ENCODE peak calls at places on chromosome 4, in seven cellular contexts. D is fibroblast of the aortic adventitia, Y is PC-3, E is HepG2, G is esophagus squamous epithelium, X is NB4, S is left ventricle myocardium inferior. K is an unnamed sample.
A peak's percentile ranks its signal among the peaks of the same experiment; 100 is the strongest.

GRCh38 chr4:78776729-78777555 is 792 bp downstream of the BMP2K start:
- DNase-seq in D (peak; percentile 60), Y (peak; percentile 74), E (peak; percentile 52), G (peak; percentile 9), X (peak; percentile 81), S (peak; percentile 18), K (peak; percentile 91)

GRCh38 chr4:48985976-48986653 is at the start of gene CWH43:
- DNase-seq in D (no peak), Y (peak; percentile 61), E (no peak), G (no peak), X (no peak), S (no peak), K (peak; percentile 7)

GRCh38 chr4:37780444-37781133 is 45.9 kb upstream of the PGM2 start:
- DNase-seq in D (peak; percentile 33), Y (no peak), E (peak; percentile 36), G (no peak), X (peak; percentile 86), S (no peak), K (no peak)

GRCh38 chr4:147714575-147715401 is 17.1 kb upstream of the ARHGAP10 start:
- DNase-seq in D (peak; percentile 94), Y (peak; percentile 80), E (no peak), G (no peak), X (no peak), S (no peak), K (peak; percentile 85)

GRCh38 chr4:105191621-105192210 is 45.0 kb downstream of the TET2 start:
- DNase-seq in D (no peak), Y (peak; percentile 28), E (no peak), G (no peak), X (peak; percentile 33), S (no peak), K (peak; percentile 39)

GRCh38 chr4:148026022-148026421 is 294.1 kb downstream of the ARHGAP10 start:
- DNase-seq in D (peak; percentile 86), Y (no peak), E (no peak), G (no peak), X (no peak), S (no peak), K (peak; percentile 92)

GRCh38 chr4:187666634-187667033 is 328.9 kb upstream of the ZFP42 start:
- DNase-seq in D (no peak), Y (no peak), E (no peak), G (no peak), X (no peak), S (no peak), K (peak; percentile 3)

GRCh38 chr4:124431663-124432192 is 280.8 kb downstream of the ANKRD50 start:
- DNase-seq in D (no peak), Y (peak; percentile 17), E (no peak), G (no peak), X (no peak), S (no peak), K (no peak)

GRCh38 chr4:150126880-150127236 is 48.6 kb downstream of the DCLK2 start:
- DNase-seq in D (peak; percentile 79), Y (peak; percentile 75), E (no peak), G (no peak), X (no peak), S (no peak), K (peak; percentile 44)

GRCh38 chr4:30264465-30264864 is 455.7 kb upstream of the PCDH7 start:
- DNase-seq in D (no peak), Y (no peak), E (no peak), G (no peak), X (no peak), S (no peak), K (no peak)

GRCh38 chr4:30268370-30268769 is 451.8 kb upstream of the PCDH7 start:
- DNase-seq in D (no peak), Y (no peak), E (no peak), G (no peak), X (no peak), S (no peak), K (no peak)

GRCh38 chr4:30269850-30270249 is 450.3 kb upstream of the PCDH7 start:
- DNase-seq in D (no peak), Y (peak; percentile 35), E (no peak), G (no peak), X (peak; percentile 26), S (no peak), K (no peak)
- TF ChIP-seq CTCF in D (peak; percentile 6), Y (peak; percentile 63), E (no peak), G (no peak), X (peak; percentile 27), S (no peak), K (no peak)

DNA sequence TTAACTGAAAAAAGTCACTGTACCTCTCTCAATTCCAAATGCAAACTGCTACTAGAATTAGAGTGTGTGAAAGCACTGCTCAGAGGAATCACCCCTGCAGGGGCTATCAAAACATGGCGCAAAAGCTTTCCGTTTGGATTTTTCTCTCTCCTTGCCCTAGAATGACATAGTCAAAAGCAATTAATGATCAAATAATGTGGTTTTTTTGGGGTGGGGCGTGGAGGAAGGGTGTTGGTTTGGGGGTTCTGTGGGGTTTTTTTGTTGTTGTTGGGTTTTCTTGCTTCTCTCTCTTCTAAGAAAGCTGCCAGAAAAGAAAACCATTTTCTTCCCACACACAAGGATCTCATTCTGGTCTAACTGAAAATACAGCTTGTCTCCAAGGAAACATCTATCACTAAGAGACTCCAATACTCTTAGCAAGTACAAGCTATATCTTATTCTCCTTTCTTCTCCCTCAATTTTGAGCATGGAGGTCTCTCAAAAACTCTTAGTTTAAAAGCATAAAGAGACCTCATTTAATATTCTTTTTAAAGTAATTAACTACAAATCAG is 41.6 kb downstream of the USP46 start:
- DNase-seq in D (no peak), Y (no peak), E (no peak), G (no peak), X (no peak), S (no peak), K (no peak)
- H3K4me3 ChIP-seq in D (no peak overlapping the region), Y (no peak overlapping the region), E (no peak overlapping the region), G (no peak overlapping the region), X (no peak overlapping the region), S (no peak overlapping the region), K (no peak overlapping the region)

GRCh38 chr4:5755679-5756078 is 44.7 kb downstream of the EVC start:
- DNase-seq in D (no peak), Y (no peak), E (no peak), G (no peak), X (no peak), S (no peak), K (no peak)

GRCh38 chr4:5755161-5755560 is 44.2 kb downstream of the EVC start:
- DNase-seq in D (no peak), Y (no peak), E (no peak), G (no peak), X (no peak), S (no peak), K (no peak)

GRCh38 chr4:5757091-5757490 is 46.1 kb downstream of the EVC start:
- DNase-seq in D (no peak), Y (no peak), E (no peak), G (no peak), X (no peak), S (no peak), K (no peak)

GRCh38 chr4:5757536-5757935 is 46.5 kb downstream of the EVC start:
- DNase-seq in D (peak; percentile 26), Y (no peak), E (no peak), G (no peak), X (no peak), S (no peak), K (peak; percentile 52)

DNA sequence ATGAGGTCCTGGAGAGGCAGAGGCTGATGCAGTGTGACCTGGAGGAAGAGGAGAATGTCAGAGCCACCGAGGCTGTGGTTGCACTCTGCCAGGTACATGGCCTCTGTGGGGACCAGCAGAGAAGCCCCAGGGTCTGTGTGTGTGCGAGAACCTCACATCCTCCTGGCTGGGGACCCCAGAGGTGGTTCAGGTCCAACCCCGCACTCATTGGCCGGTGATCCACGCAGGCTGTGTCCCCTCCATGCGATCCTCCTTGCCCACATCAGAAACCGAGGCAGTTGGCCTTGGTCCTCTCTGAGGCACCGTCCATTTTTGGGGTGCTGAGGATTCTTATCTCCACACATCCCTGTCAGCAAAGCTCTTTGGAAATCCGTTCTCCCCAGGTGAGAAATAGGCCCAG is 45.3 kb downstream of the EVC start:
- DNase-seq in D (no peak), Y (no peak), E (no peak), G (no peak), X (no peak), S (no peak), K (no peak)
- TF ChIP-seq CTCF in D (no peak), Y (no peak), E (no peak), G (no peak), X (no peak), S (no peak), K (no peak)

GRCh38 chr4:70634482-70634881 is 5.9 kb downstream of the ENAM start:
- DNase-seq in D (no peak), Y (peak; percentile 43), E (no peak), G (no peak), X (no peak), S (no peak), K (no peak)

GRCh38 chr4:70640192-70640591 is 11.6 kb downstream of the ENAM start:
- DNase-seq in D (no peak), Y (no peak), E (no peak), G (no peak), X (no peak), S (no peak), K (no peak)

GRCh38 chr4:70632028-70632427 is 3.5 kb downstream of the ENAM start:
- DNase-seq in D (peak; percentile 71), Y (peak; percentile 95), E (no peak), G (no peak), X (no peak), S (no peak), K (peak; percentile 49)

GRCh38 chr4:70637239-70637920 is 8.8 kb downstream of the ENAM start:
- DNase-seq in D (peak; percentile 25), Y (no peak), E (no peak), G (no peak), X (no peak), S (no peak), K (no peak)
- H3K4me3 ChIP-seq in D (no peak overlapping the region), Y (no peak overlapping the region), E (no peak overlapping the region), G (no peak overlapping the region), X (no peak overlapping the region), S (peak overlapping the region; percentile 52), K (no peak overlapping the region)

GRCh38 chr4:115871596-115871995 is 758.2 kb upstream of the NDST4 start:
- DNase-seq in D (no peak), Y (no peak), E (no peak), G (no peak), X (no peak), S (no peak), K (no peak)

DNA sequence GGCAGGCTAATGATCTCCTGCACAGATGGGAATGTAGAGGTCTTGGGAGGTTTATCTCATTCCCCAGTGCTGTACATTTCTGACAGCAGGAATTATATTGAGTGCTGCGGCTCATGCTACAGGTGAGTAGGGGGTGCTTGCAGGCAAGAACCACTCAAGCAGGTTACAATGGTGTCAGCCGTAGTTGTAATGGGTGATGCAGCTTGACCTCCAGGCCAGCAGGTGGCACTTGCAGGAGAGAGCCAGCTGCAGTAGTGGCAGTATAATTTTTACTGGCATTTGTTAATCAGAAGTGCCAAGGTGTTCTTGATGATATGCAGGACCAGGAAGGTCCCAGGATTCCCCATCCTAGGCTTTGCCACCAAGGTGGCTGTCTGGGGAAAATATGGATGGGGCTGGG is 759.6 kb upstream of the NDST4 start:
- DNase-seq in D (no peak), Y (no peak), E (no peak), G (no peak), X (no peak), S (no peak), K (no peak)
- TF ChIP-seq CTCF in D (no peak), Y (peak; percentile 43), E (no peak), G (no peak), X (peak; percentile 24), S (no peak), K (no peak)

K was measured in foreskin fibroblast.